ENCODE peak calls at places on chromosomes 16 and 17, in four cellular contexts. K is EH, P is H9, D is RCC 7860. T is an unnamed sample.

GRCh38 chr17:66165537-66166123 is 26.3 kb downstream of the CEP112 start:
- DNase-seq in D (peak; percentile 27), P (no peak), K (peak; percentile 69), T (peak; percentile 25)

GRCh38 chr16:68760671-68761275 is 23.7 kb downstream of the CDH1 start:
- DNase-seq in D (peak; percentile 66), K (peak; percentile 66), P (no peak), T (no peak)

GRCh38 chr17:28396635-28397239 is 9.3 kb downstream of the SLC46A1 start:
- DNase-seq in P (no peak), D (peak; percentile 18), K (no peak), T (no peak)

GRCh38 chr17:77840156-77840555 is 118.3 kb upstream of the TNRC6C start:
- DNase-seq in P (no peak), D (no peak), K (no peak), T (no peak)

GRCh38 chr17:10107320-10108165 is 90.9 kb downstream of the GAS7 start:
- DNase-seq in P (no peak), D (no peak), K (no peak), T (no peak)

GRCh38 chr16:84513111-84514065 is 8.9 kb upstream of the MEAK7 start:
- DNase-seq in K (peak; percentile 91), P (no peak), D (no peak), T (no peak)

GRCh38 chr16:11127610-11128195 is 128.3 kb downstream of the SOCS1 start:
- DNase-seq in D (no peak), K (no peak), P (no peak), T (no peak)

GRCh38 chr16:57616871-57617270 is 11.6 kb upstream of the ADGRG1 start:
- DNase-seq in P (peak; percentile 11), K (no peak), D (no peak), T (no peak)

GRCh38 chr16:76956801-76957200 is 234.2 kb upstream of the MON1B start:
- DNase-seq in D (no peak), K (no peak), P (no peak), T (no peak)

GRCh38 chr16:68995011-68995504 is 110.4 kb upstream of the HAS3 start:
- DNase-seq in P (peak; percentile 56), D (peak; percentile 70), K (peak; percentile 77), T (no peak)

GRCh38 chr17:35011671-35012216 is 31.4 kb downstream of the LIG3 start:
- DNase-seq in K (peak; percentile 15), D (no peak), P (no peak), T (no peak)

GRCh38 chr16:25896412-25896811 is 204.7 kb downstream of the HS3ST4 start:
- DNase-seq in K (no peak), P (no peak), D (no peak), T (no peak)

GRCh38 chr16:71360378-71360777 is 1.9 kb downstream of the CALB2 start:
- DNase-seq in K (peak; percentile 91), P (no peak), D (peak; percentile 84), T (no peak)

GRCh38 chr16:77289331-77289809 is 90.2 kb downstream of the SYCE1L start:
- DNase-seq in K (peak; percentile 86), P (no peak), D (peak; percentile 90), T (no peak)

GRCh38 chr17:50210249-50211225 is 9.1 kb upstream of the COL1A1 start:
- DNase-seq in K (peak; percentile 100), D (peak; percentile 98), P (peak; percentile 94), T (no peak)

GRCh38 chr16:89945654-89946053 is 2.9 kb upstream of the DEF8 start:
- DNase-seq in D (no peak), P (no peak), K (no peak), T (no peak)

GRCh38 chr16:2260250-2260649 is 7.7 kb downstream of the RNPS1 start:
- DNase-seq in D (no peak), P (no peak), K (no peak), T (no peak)

GRCh38 chr16:53415504-53415903 is 18.8 kb upstream of the RBL2 start:
- DNase-seq in D (no peak), K (peak; percentile 22), P (peak; percentile 66), T (no peak)

GRCh38 chr16:2035431-2036199 is 8.9 kb downstream of the NHERF2 start:
- DNase-seq in K (peak; percentile 96), P (no peak), D (peak; percentile 56), T (no peak)

GRCh38 chr17:7232114-7232513 is 2.2 kb downstream of the DVL2 start:
- DNase-seq in D (no peak), K (no peak), P (no peak), T (no peak)

T was measured in naive thymus-derived CD4-positive, alpha-beta T cell.